ENCODE peak calls at places on chromosomes 16 and 17, in ten cellular contexts. F is AG10803, H is esophagus muscularis mucosa, K is tibial nerve, X is GM06990, S is A549, W is heart right ventricle, U is OCI-LY7, M is stomach, I is cardiac muscle cell. Z is an unnamed sample.

GRCh38 chr17:28849281-28849680 is 5.5 kb upstream of the ERAL1 start:
- DNase-seq in F (no peak), H (no peak), K (no peak), X (no peak), S (no peak), W (no peak), U (no peak), M (no peak), I (peak), Z (no peak)

GRCh38 chr17:2244545-2245525 is 58.8 kb downstream of the SMG6 start:
- DNase-seq in F (peak), H (peak), K (peak), X (peak), S (peak), W (peak), U (peak), M (peak), I (peak), Z (peak)

GRCh38 chr17:5665164-5665563 is 80.9 kb upstream of the NLRP1 start:
- DNase-seq in F (peak), H (no peak), K (no peak), X (no peak), S (no peak), W (no peak), U (no peak), M (no peak), I (peak), Z (no peak)

GRCh38 chr16:88785106-88785924 is at the start of gene PIEZO1:
- DNase-seq in F (peak), H (no peak), K (peak), X (peak), S (peak), W (peak), U (peak), M (peak), I (peak), Z (peak)

GRCh38 chr17:67272312-67273050 is 27.5 kb upstream of the HELZ start:
- DNase-seq in F (no peak), H (no peak), K (no peak), X (no peak), S (peak), W (no peak), U (peak), M (no peak), I (peak), Z (no peak)

GRCh38 chr16:12092347-12092882 is 115.9 kb downstream of the SNX29 start:
- DNase-seq in F (peak), H (no peak), K (no peak), X (no peak), S (no peak), W (no peak), U (no peak), M (no peak), I (no peak), Z (no peak)

GRCh38 chr17:82022310-82022980 is at the start of gene CENPX:
- DNase-seq in F (no peak), H (no peak), K (no peak), X (no peak), S (no peak), W (no peak), U (no peak), M (no peak), I (no peak), Z (no peak)

GRCh38 chr17:74139120-74139519 is 64.4 kb upstream of the RPL38 start:
- DNase-seq in F (no peak), H (no peak), K (no peak), X (no peak), S (no peak), W (no peak), U (no peak), M (no peak), I (no peak), Z (no peak)

GRCh38 chr17:68351395-68351794 is 60.1 kb downstream of the ARSG start:
- DNase-seq in F (no peak), H (no peak), K (no peak), X (no peak), S (no peak), W (no peak), U (no peak), M (no peak), I (no peak), Z (no peak)

GRCh38 chr17:77619851-77620250 is 338.7 kb upstream of the TNRC6C start:
- DNase-seq in F (peak), H (no peak), K (no peak), X (no peak), S (no peak), W (no peak), U (no peak), M (no peak), I (no peak), Z (peak)

GRCh38 chr17:3843935-3844516 is 2.0 kb downstream of the NCBP3 start:
- DNase-seq in F (peak), H (no peak), K (no peak), X (no peak), S (peak), W (no peak), U (peak), M (peak), I (peak), Z (no peak)

GRCh38 chr16:84553873-84554399 is 49.5 kb upstream of the MEAK7 start:
- DNase-seq in F (no peak), H (no peak), K (no peak), X (no peak), S (no peak), W (no peak), U (peak), M (no peak), I (no peak), Z (no peak)

GRCh38 chr17:306536-307294 is 45.9 kb downstream of the RPH3AL start:
- DNase-seq in F (no peak), H (no peak), K (no peak), X (no peak), S (no peak), W (no peak), U (no peak), M (no peak), I (no peak), Z (no peak)

GRCh38 chr17:68566145-68566738 is 34.9 kb downstream of the FAM20A start:
- DNase-seq in F (peak), H (no peak), K (no peak), X (no peak), S (no peak), W (no peak), U (no peak), M (no peak), I (no peak), Z (no peak)

GRCh38 chr16:25264599-25264998 is 7.0 kb upstream of the ZKSCAN2 start:
- DNase-seq in F (no peak), H (no peak), K (no peak), X (no peak), S (no peak), W (no peak), U (no peak), M (no peak), I (peak), Z (no peak)

GRCh38 chr17:62058611-62059010 is 6.5 kb downstream of the MED13 start:
- DNase-seq in F (peak), H (no peak), K (no peak), X (no peak), S (no peak), W (no peak), U (no peak), M (no peak), I (no peak), Z (no peak)

GRCh38 chr16:25256821-25257503 is 683 bp downstream of the ZKSCAN2 start:
- DNase-seq in F (peak), H (no peak), K (no peak), X (no peak), S (peak), W (peak), U (peak), M (no peak), I (peak), Z (peak)

GRCh38 chr16:7792346-7792745 is 459.7 kb downstream of the RBFOX1 start:
- DNase-seq in F (no peak), H (peak), K (no peak), X (no peak), S (no peak), W (no peak), U (no peak), M (no peak), I (no peak), Z (no peak)

GRCh38 chr17:80034977-80035686 is 540 bp downstream of the TBC1D16 start:
- DNase-seq in F (peak), H (no peak), K (no peak), X (no peak), S (no peak), W (peak), U (no peak), M (no peak), I (peak), Z (no peak)

DNA sequence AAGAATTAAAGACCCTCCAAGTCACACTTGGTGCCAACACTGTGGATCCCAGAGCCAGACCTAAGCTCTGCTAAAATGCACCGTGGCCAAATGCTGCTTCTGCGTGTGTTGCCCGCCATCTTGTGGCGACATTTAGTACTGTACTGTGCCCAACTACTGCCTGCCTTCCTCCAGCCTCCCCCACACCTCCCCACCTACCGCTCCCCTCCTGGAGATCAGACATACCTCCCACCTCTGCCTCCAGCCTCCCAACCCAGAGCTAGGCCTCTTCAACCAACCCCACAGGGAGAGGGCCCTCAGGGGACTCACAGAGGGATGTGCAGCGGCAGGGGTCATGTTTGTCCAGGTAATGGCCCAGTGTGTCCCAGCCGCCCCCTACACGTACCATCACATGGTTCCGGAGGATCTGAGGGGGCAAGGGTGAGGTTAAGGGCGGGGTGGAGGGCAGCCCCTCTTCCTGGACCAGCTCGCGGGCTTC is 5.5 kb downstream of the GAS2L2 start:
- DNase-seq in F (peak), H (no peak), K (peak), X (peak), S (peak), W (peak), U (peak), M (peak), I (peak), Z (peak)
- TF ChIP-seq CTCF in F (peak), H (peak), K (peak), X (peak), S (peak), W (peak), U (peak), M (peak), I (peak), Z (no peak)

GRCh38 chr16:81500833-81501521 is 56.4 kb downstream of the CMIP start:
- DNase-seq in F (peak), H (no peak), K (no peak), X (no peak), S (no peak), W (no peak), U (no peak), M (no peak), I (no peak), Z (no peak)
- H3K4me3 ChIP-seq in F (no peak), H (no peak), K (no peak), X (no peak), S (no peak), W (no peak), U (no peak), M (no peak), I (no peak), Z (no peak)

GRCh38 chr17:75855310-75856061 is at the start of gene WBP2:
- DNase-seq in F (peak), H (peak), K (peak), X (peak), S (peak), W (peak), U (peak), M (peak), I (peak), Z (peak)

GRCh38 chr17:75853410-75853809 is 1.7 kb downstream of the WBP2 start:
- DNase-seq in F (peak), H (no peak), K (no peak), X (no peak), S (no peak), W (no peak), U (no peak), M (no peak), I (no peak), Z (no peak)

GRCh38 chr17:75854881-75855309 is 240 bp downstream of the WBP2 start:
- DNase-seq in F (no peak), H (no peak), K (peak), X (no peak), S (peak), W (no peak), U (no peak), M (no peak), I (no peak), Z (no peak)

GRCh38 chr17:75854111-75854748 is 905 bp downstream of the WBP2 start:
- DNase-seq in F (peak), H (no peak), K (no peak), X (no peak), S (peak), W (no peak), U (no peak), M (no peak), I (no peak), Z (no peak)

DNA sequence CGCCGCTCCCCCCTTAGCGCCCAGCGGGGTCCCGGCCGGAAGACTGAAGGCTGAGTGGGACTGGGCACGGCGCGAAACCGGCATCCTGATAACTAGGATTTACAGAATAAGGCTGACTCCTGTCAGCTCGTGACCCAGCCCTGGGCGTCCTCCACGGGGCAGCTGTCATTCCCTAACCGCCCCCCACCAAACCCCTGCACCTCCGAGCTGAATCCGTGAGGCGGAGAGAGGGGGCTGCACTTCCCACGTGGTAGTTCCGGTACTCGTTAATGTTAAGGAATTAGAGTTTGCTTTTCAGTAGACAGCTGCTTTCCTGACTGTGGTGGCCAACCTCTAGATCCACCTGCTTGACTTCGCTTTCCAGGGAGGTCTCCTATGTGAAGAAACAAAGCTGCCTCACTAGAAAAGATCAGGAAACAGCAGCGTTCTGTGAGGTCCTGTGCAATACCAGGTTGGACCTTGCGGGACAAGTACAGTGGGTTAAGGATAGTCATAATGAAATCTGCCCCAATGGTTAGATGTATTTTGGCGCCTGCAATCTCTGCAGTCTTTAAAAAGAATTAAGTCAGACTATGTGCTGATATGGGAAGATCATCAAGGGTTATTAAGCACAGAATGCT is 1.0 kb upstream of the WBP2 start:
- DNase-seq in F (no peak), H (no peak), K (peak), X (no peak), S (peak), W (no peak), U (peak), M (peak), I (no peak), Z (no peak)
- TF ChIP-seq CTCF in F (no peak), H (no peak), K (no peak), X (peak), S (no peak), W (no peak), U (peak), M (no peak), I (no peak), Z (no peak)

GRCh38 chr17:10792156-10792555 is 11.7 kb downstream of the TMEM238L start:
- DNase-seq in F (no peak), H (no peak), K (no peak), X (no peak), S (no peak), W (no peak), U (no peak), M (peak), I (no peak), Z (peak)
- H3K4me3 ChIP-seq in F (no peak), H (no peak), K (no peak), X (no peak), S (no peak), W (no peak), U (no peak), M (no peak), I (no peak), Z (no peak)

GRCh38 chr16:62404857-62405611 is 368.8 kb upstream of the CDH8 start:
- DNase-seq in F (no peak), H (no peak), K (no peak), X (no peak), S (no peak), W (no peak), U (no peak), M (no peak), I (no peak), Z (no peak)

GRCh38 chr16:62406387-62406786 is 370.1 kb upstream of the CDH8 start:
- DNase-seq in F (no peak), H (no peak), K (no peak), X (no peak), S (no peak), W (no peak), U (no peak), M (no peak), I (no peak), Z (no peak)

DNA sequence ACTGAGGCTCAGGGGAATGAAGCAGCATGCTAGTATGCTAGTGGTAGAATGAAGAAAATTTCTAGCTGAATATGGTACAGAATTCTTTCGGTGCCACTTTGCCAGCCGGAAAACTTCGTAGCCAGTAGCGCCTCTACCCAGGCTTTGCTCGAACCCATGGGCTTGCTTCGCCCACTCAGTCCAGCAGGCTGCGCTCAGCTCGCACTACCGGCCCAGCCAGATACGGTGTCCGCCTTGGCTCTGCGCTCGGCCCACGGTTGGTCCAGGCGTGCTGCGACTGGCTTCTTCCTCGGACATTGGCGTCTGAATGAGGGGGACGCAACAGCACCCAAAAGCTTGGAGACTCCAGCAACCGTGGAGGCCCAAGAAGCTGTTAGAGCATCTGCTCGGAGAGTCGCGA is 372.5 kb upstream of the CDH8 start:
- DNase-seq in F (no peak), H (no peak), K (no peak), X (no peak), S (no peak), W (no peak), U (no peak), M (no peak), I (peak), Z (no peak)
- TF ChIP-seq CTCF in F (no peak), H (no peak), K (no peak), X (no peak), S (no peak), W (no peak), U (no peak), M (no peak), I (no peak), Z (no peak)

GRCh38 chr17:19647697-19648474 is 665 bp upstream of the ALDH3A2 start:
- DNase-seq in F (peak), H (peak), K (peak), X (no peak), S (peak), W (peak), U (peak), M (peak), I (peak), Z (peak)

GRCh38 chr17:19648475-19649406 is at the start of gene ALDH3A2:
- DNase-seq in F (peak), H (peak), K (peak), X (peak), S (peak), W (peak), U (peak), M (peak), I (peak), Z (peak)

GRCh38 chr17:19651461-19652238 is 3.1 kb downstream of the ALDH3A2 start:
- DNase-seq in F (no peak), H (peak), K (no peak), X (no peak), S (no peak), W (no peak), U (no peak), M (no peak), I (no peak), Z (no peak)

GRCh38 chr17:19652595-19652994 is 4.0 kb downstream of the ALDH3A2 start:
- DNase-seq in F (peak), H (peak), K (no peak), X (no peak), S (no peak), W (no peak), U (no peak), M (peak), I (no peak), Z (no peak)

GRCh38 chr17:19650826-19651225 is 2.3 kb downstream of the ALDH3A2 start:
- DNase-seq in F (peak), H (no peak), K (no peak), X (no peak), S (no peak), W (no peak), U (no peak), M (no peak), I (no peak), Z (no peak)
- H3K4me3 ChIP-seq in F (no peak), H (peak), K (no peak), X (no peak), S (peak), W (no peak), U (peak), M (no peak), I (no peak), Z (no peak)

GRCh38 chr16:30637952-30638351 is 12.8 kb upstream of the PRR14 start:
- DNase-seq in F (peak), H (no peak), K (no peak), X (no peak), S (peak), W (no peak), U (peak), M (no peak), I (no peak), Z (no peak)
- TF ChIP-seq CTCF in F (peak), H (peak), K (no peak), X (peak), S (peak), W (peak), U (peak), M (no peak), I (peak), Z (no peak)

Z was measured in lower leg skin.